ENCODE peak calls at places on chromosomes 6 and 20, in ten cellular contexts. One of them, this sample, is unnamed.

GRCh38 chr6:89351632-89352328 is 742 bp downstream of the UBE2J1 start:
- DNase-seq in AG04450: no peak
- DNase-seq in IMR-90: no peak
- DNase-seq in CD8-positive, alpha-beta T cell: no peak
- DNase-seq in fibroblast of lung: no peak
- DNase-seq in AG10803: no peak
- DNase-seq in heart left ventricle: no peak
- DNase-seq in pancreas: no peak
- DNase-seq in BJ: no peak
- DNase-seq in sigmoid colon: no peak
- DNase-seq in this sample: no peak

GRCh38 chr6:7895125-7895423 is 15.5 kb downstream of the TXNDC5 start:
- DNase-seq in AG04450: no peak
- DNase-seq in IMR-90: no peak
- DNase-seq in CD8-positive, alpha-beta T cell: no peak
- DNase-seq in fibroblast of lung: no peak
- DNase-seq in AG10803: no peak
- DNase-seq in heart left ventricle: no peak
- DNase-seq in pancreas: no peak
- DNase-seq in BJ: no peak
- DNase-seq in sigmoid colon: no peak
- DNase-seq in this sample: no peak

GRCh38 chr6:112231609-112232060 is 22.7 kb downstream of the LAMA4 start:
- DNase-seq in AG04450: no peak
- DNase-seq in IMR-90: peak
- DNase-seq in CD8-positive, alpha-beta T cell: no peak
- DNase-seq in fibroblast of lung: peak
- DNase-seq in AG10803: peak
- DNase-seq in heart left ventricle: no peak
- DNase-seq in pancreas: no peak
- DNase-seq in BJ: peak
- DNase-seq in sigmoid colon: no peak
- DNase-seq in this sample: no peak

GRCh38 chr6:56799966-56800365 is 154.9 kb upstream of the BEND6 start:
- DNase-seq in AG04450: no peak
- DNase-seq in IMR-90: no peak
- DNase-seq in CD8-positive, alpha-beta T cell: no peak
- DNase-seq in fibroblast of lung: peak
- DNase-seq in AG10803: no peak
- DNase-seq in heart left ventricle: no peak
- DNase-seq in pancreas: no peak
- DNase-seq in BJ: no peak
- DNase-seq in sigmoid colon: no peak
- DNase-seq in this sample: no peak

GRCh38 chr6:168150551-168151444 is 71.8 kb upstream of the FRMD1 start:
- DNase-seq in AG04450: no peak
- DNase-seq in IMR-90: no peak
- DNase-seq in CD8-positive, alpha-beta T cell: no peak
- DNase-seq in fibroblast of lung: no peak
- DNase-seq in AG10803: no peak
- DNase-seq in heart left ventricle: peak
- DNase-seq in pancreas: peak
- DNase-seq in BJ: no peak
- DNase-seq in sigmoid colon: peak
- DNase-seq in this sample: no peak

GRCh38 chr6:147149092-147149491 is 55.1 kb upstream of the STXBP5 start:
- DNase-seq in AG04450: no peak
- DNase-seq in IMR-90: no peak
- DNase-seq in CD8-positive, alpha-beta T cell: no peak
- DNase-seq in fibroblast of lung: no peak
- DNase-seq in AG10803: no peak
- DNase-seq in heart left ventricle: no peak
- DNase-seq in pancreas: no peak
- DNase-seq in BJ: no peak
- DNase-seq in sigmoid colon: no peak
- DNase-seq in this sample: no peak

GRCh38 chr6:138105446-138105845 is 1.8 kb downstream of the PERP start:
- DNase-seq in AG04450: no peak
- DNase-seq in IMR-90: no peak
- DNase-seq in CD8-positive, alpha-beta T cell: no peak
- DNase-seq in fibroblast of lung: no peak
- DNase-seq in AG10803: no peak
- DNase-seq in heart left ventricle: no peak
- DNase-seq in pancreas: no peak
- DNase-seq in BJ: no peak
- DNase-seq in sigmoid colon: no peak
- DNase-seq in this sample: no peak

GRCh38 chr6:86791476-86791875 is 145.9 kb upstream of the HTR1E start:
- DNase-seq in AG04450: no peak
- DNase-seq in IMR-90: no peak
- DNase-seq in CD8-positive, alpha-beta T cell: no peak
- DNase-seq in fibroblast of lung: no peak
- DNase-seq in AG10803: no peak
- DNase-seq in heart left ventricle: no peak
- DNase-seq in pancreas: no peak
- DNase-seq in BJ: no peak
- DNase-seq in sigmoid colon: no peak
- DNase-seq in this sample: no peak

GRCh38 chr20:44447827-44448419 is 27.8 kb upstream of the TTPAL start:
- DNase-seq in AG04450: no peak
- DNase-seq in IMR-90: no peak
- DNase-seq in CD8-positive, alpha-beta T cell: no peak
- DNase-seq in fibroblast of lung: no peak
- DNase-seq in AG10803: no peak
- DNase-seq in heart left ventricle: no peak
- DNase-seq in pancreas: no peak
- DNase-seq in BJ: no peak
- DNase-seq in sigmoid colon: no peak
- DNase-seq in this sample: no peak
- H3K4me3 ChIP-seq in AG04450: no peak
- H3K4me3 ChIP-seq in IMR-90: no peak
- H3K4me3 ChIP-seq in CD8-positive, alpha-beta T cell: no peak
- H3K4me3 ChIP-seq in fibroblast of lung: no peak
- H3K4me3 ChIP-seq in AG10803: no peak
- H3K4me3 ChIP-seq in heart left ventricle: no peak
- H3K4me3 ChIP-seq in pancreas: no peak
- H3K4me3 ChIP-seq in BJ: no peak
- H3K4me3 ChIP-seq in sigmoid colon: no peak
- H3K4me3 ChIP-seq in this sample: no peak

GRCh38 chr20:22575087-22575721 is 9.2 kb downstream of the FOXA2 start:
- DNase-seq in AG04450: no peak
- DNase-seq in IMR-90: no peak
- DNase-seq in CD8-positive, alpha-beta T cell: no peak
- DNase-seq in fibroblast of lung: no peak
- DNase-seq in AG10803: peak
- DNase-seq in heart left ventricle: no peak
- DNase-seq in pancreas: no peak
- DNase-seq in BJ: no peak
- DNase-seq in sigmoid colon: no peak
- DNase-seq in this sample: no peak

GRCh38 chr20:22574545-22575086 is 9.8 kb downstream of the FOXA2 start:
- DNase-seq in AG04450: no peak
- DNase-seq in IMR-90: no peak
- DNase-seq in CD8-positive, alpha-beta T cell: no peak
- DNase-seq in fibroblast of lung: no peak
- DNase-seq in AG10803: no peak
- DNase-seq in heart left ventricle: no peak
- DNase-seq in pancreas: peak
- DNase-seq in BJ: no peak
- DNase-seq in sigmoid colon: no peak
- DNase-seq in this sample: no peak

GRCh38 chr20:22572023-22572422 is 12.3 kb downstream of the FOXA2 start:
- DNase-seq in AG04450: no peak
- DNase-seq in IMR-90: no peak
- DNase-seq in CD8-positive, alpha-beta T cell: no peak
- DNase-seq in fibroblast of lung: no peak
- DNase-seq in AG10803: no peak
- DNase-seq in heart left ventricle: no peak
- DNase-seq in pancreas: no peak
- DNase-seq in BJ: no peak
- DNase-seq in sigmoid colon: no peak
- DNase-seq in this sample: no peak

GRCh38 chr20:22575737-22576136 is 8.6 kb downstream of the FOXA2 start:
- DNase-seq in AG04450: no peak
- DNase-seq in IMR-90: no peak
- DNase-seq in CD8-positive, alpha-beta T cell: no peak
- DNase-seq in fibroblast of lung: no peak
- DNase-seq in AG10803: no peak
- DNase-seq in heart left ventricle: no peak
- DNase-seq in pancreas: no peak
- DNase-seq in BJ: no peak
- DNase-seq in sigmoid colon: no peak
- DNase-seq in this sample: no peak

DNA sequence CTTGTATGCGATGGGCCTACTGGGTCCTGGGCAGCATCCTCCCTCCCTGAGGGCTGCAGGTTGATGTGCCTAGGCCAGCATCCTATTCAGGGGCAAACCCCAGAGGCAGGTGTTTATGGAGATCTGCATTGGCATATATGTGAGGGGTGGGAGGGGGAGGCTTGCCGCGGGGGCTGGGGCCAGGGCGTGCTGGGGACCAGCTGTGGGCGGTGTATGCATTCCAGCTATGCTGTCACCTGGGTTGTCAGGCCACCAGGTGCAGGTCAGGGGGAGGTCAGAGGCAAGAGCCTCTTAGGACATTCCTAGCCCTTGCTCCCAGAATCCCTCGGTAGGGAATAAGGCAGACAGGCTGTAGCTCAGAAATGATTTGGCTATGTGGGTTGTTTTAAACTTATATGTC is 11.9 kb downstream of the FOXA2 start:
- DNase-seq in AG04450: no peak
- DNase-seq in IMR-90: no peak
- DNase-seq in CD8-positive, alpha-beta T cell: no peak
- DNase-seq in fibroblast of lung: no peak
- DNase-seq in AG10803: no peak
- DNase-seq in heart left ventricle: no peak
- DNase-seq in pancreas: no peak
- DNase-seq in BJ: no peak
- DNase-seq in sigmoid colon: no peak
- DNase-seq in this sample: no peak
- TF ChIP-seq CTCF in AG04450: no peak
- TF ChIP-seq CTCF in IMR-90: no peak
- TF ChIP-seq CTCF in CD8-positive, alpha-beta T cell: no peak
- TF ChIP-seq CTCF in fibroblast of lung: no peak
- TF ChIP-seq CTCF in AG10803: no peak
- TF ChIP-seq CTCF in heart left ventricle: no peak
- TF ChIP-seq CTCF in pancreas: no peak
- TF ChIP-seq CTCF in BJ: no peak
- TF ChIP-seq CTCF in sigmoid colon: no peak
- TF ChIP-seq CTCF in this sample: no peak

GRCh38 chr20:47209982-47210381 is 146.5 kb downstream of the ZMYND8 start:
- DNase-seq in AG04450: no peak
- DNase-seq in IMR-90: no peak
- DNase-seq in CD8-positive, alpha-beta T cell: no peak
- DNase-seq in fibroblast of lung: no peak
- DNase-seq in AG10803: no peak
- DNase-seq in heart left ventricle: no peak
- DNase-seq in pancreas: no peak
- DNase-seq in BJ: no peak
- DNase-seq in sigmoid colon: no peak
- DNase-seq in this sample: no peak

GRCh38 chr20:47208534-47209174 is 147.8 kb downstream of the ZMYND8 start:
- DNase-seq in AG04450: no peak
- DNase-seq in IMR-90: no peak
- DNase-seq in CD8-positive, alpha-beta T cell: no peak
- DNase-seq in fibroblast of lung: no peak
- DNase-seq in AG10803: no peak
- DNase-seq in heart left ventricle: no peak
- DNase-seq in pancreas: no peak
- DNase-seq in BJ: no peak
- DNase-seq in sigmoid colon: no peak
- DNase-seq in this sample: no peak

GRCh38 chr20:47205577-47206123 is 150.8 kb downstream of the ZMYND8 start:
- DNase-seq in AG04450: peak
- DNase-seq in IMR-90: peak
- DNase-seq in CD8-positive, alpha-beta T cell: no peak
- DNase-seq in fibroblast of lung: peak
- DNase-seq in AG10803: peak
- DNase-seq in heart left ventricle: peak
- DNase-seq in pancreas: peak
- DNase-seq in BJ: no peak
- DNase-seq in sigmoid colon: peak
- DNase-seq in this sample: no peak

GRCh38 chr20:47204746-47205122 is 151.8 kb downstream of the ZMYND8 start:
- DNase-seq in AG04450: no peak
- DNase-seq in IMR-90: no peak
- DNase-seq in CD8-positive, alpha-beta T cell: no peak
- DNase-seq in fibroblast of lung: no peak
- DNase-seq in AG10803: no peak
- DNase-seq in heart left ventricle: no peak
- DNase-seq in pancreas: no peak
- DNase-seq in BJ: no peak
- DNase-seq in sigmoid colon: no peak
- DNase-seq in this sample: no peak

DNA sequence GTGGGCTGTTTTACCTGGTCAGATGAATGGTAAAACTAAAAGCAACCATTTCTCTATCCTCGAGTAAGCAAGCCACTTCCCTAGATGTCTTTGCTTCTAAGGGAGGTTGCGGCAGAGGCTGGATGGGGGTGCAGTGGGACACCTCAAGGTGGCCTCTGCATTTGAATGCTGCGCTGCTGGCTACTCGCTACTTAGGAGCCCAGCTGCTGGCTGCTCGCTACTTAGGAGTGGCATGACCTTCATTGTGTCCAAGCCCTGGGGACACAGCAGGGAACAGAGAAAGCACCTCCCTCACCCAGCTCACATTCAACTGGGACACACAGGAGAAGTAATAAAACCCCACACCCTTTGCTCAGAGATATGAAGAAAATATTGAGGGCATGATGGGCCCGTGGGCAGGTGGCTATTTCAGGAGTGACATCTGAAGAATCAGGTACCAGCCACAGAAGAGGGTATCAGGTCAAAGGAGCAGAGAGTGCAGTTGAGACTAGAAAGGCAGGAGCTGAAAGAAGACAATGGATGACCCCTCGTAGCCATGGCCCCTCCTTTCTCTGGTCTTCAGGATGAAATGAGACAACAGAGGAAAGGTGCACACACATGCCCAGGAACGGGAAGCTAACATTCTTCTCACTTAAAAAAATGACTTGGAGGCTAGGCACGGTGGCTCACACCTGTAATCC is 149.4 kb downstream of the ZMYND8 start:
- DNase-seq in AG04450: no peak
- DNase-seq in IMR-90: no peak
- DNase-seq in CD8-positive, alpha-beta T cell: no peak
- DNase-seq in fibroblast of lung: no peak
- DNase-seq in AG10803: no peak
- DNase-seq in heart left ventricle: no peak
- DNase-seq in pancreas: no peak
- DNase-seq in BJ: no peak
- DNase-seq in sigmoid colon: no peak
- DNase-seq in this sample: no peak
- H3K4me3 ChIP-seq in AG04450: no peak
- H3K4me3 ChIP-seq in IMR-90: no peak
- H3K4me3 ChIP-seq in CD8-positive, alpha-beta T cell: no peak
- H3K4me3 ChIP-seq in fibroblast of lung: no peak
- H3K4me3 ChIP-seq in AG10803: no peak
- H3K4me3 ChIP-seq in heart left ventricle: no peak
- H3K4me3 ChIP-seq in pancreas: no peak
- H3K4me3 ChIP-seq in BJ: no peak
- H3K4me3 ChIP-seq in sigmoid colon: no peak
- H3K4me3 ChIP-seq in this sample: no peak

GRCh38 chr20:40535816-40536215 is 153.2 kb downstream of the MAFB start:
- DNase-seq in AG04450: no peak
- DNase-seq in IMR-90: no peak
- DNase-seq in CD8-positive, alpha-beta T cell: no peak
- DNase-seq in fibroblast of lung: peak
- DNase-seq in AG10803: no peak
- DNase-seq in heart left ventricle: no peak
- DNase-seq in pancreas: no peak
- DNase-seq in BJ: no peak
- DNase-seq in sigmoid colon: no peak
- DNase-seq in this sample: no peak

GRCh38 chr20:40536866-40537265 is 152.2 kb downstream of the MAFB start:
- DNase-seq in AG04450: no peak
- DNase-seq in IMR-90: no peak
- DNase-seq in CD8-positive, alpha-beta T cell: no peak
- DNase-seq in fibroblast of lung: no peak
- DNase-seq in AG10803: peak
- DNase-seq in heart left ventricle: no peak
- DNase-seq in pancreas: no peak
- DNase-seq in BJ: no peak
- DNase-seq in sigmoid colon: no peak
- DNase-seq in this sample: no peak

DNA sequence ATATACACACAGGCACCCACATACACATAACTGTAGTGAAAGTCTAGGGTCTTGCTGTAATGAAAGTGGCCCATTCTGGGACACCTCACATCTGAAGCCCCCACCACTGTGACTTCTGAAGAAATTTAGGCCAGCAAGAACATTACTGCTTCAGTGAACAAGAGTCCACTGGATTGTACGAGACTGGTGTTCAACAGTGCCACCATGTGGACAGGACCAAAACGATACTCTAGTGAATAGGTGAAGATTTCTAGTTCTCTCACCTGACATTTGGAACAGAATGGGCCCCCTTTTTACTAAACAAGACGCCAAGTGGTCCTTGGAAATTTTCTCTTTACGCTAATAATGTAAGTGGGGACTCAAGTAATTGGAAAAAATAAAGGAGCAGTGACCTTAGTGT is 156.9 kb downstream of the MAFB start:
- DNase-seq in AG04450: no peak
- DNase-seq in IMR-90: no peak
- DNase-seq in CD8-positive, alpha-beta T cell: no peak
- DNase-seq in fibroblast of lung: no peak
- DNase-seq in AG10803: no peak
- DNase-seq in heart left ventricle: no peak
- DNase-seq in pancreas: no peak
- DNase-seq in BJ: no peak
- DNase-seq in sigmoid colon: no peak
- DNase-seq in this sample: no peak
- TF ChIP-seq CTCF in AG04450: peak
- TF ChIP-seq CTCF in IMR-90: no peak
- TF ChIP-seq CTCF in CD8-positive, alpha-beta T cell: no peak
- TF ChIP-seq CTCF in fibroblast of lung: peak
- TF ChIP-seq CTCF in AG10803: peak
- TF ChIP-seq CTCF in heart left ventricle: no peak
- TF ChIP-seq CTCF in pancreas: no peak
- TF ChIP-seq CTCF in BJ: peak
- TF ChIP-seq CTCF in sigmoid colon: no peak
- TF ChIP-seq CTCF in this sample: no peak

This sample was measured in AG04449.